ENCODE peak calls at places on chromosome 13, in eight cellular contexts. K is aorta, J is heart right ventricle, N is endodermal cell, F is astrocyte of the spinal cord, D is GM23338, A is breast epithelium, R is stomach. S is an unnamed sample.

GRCh38 chr13:24271611-24272451 is 37.5 kb upstream of the C1QTNF9 start:
- DNase-seq in K (peak), J (peak), N (peak), F (peak), D (no peak), A (no peak), R (peak), S (no peak)

GRCh38 chr13:74794582-74794981 is 660.4 kb upstream of the KLF12 start:
- DNase-seq in K (no peak), J (no peak), N (no peak), F (peak), D (peak), A (no peak), R (no peak), S (no peak)

GRCh38 chr13:101065314-101065713 is 351.0 kb downstream of the NALCN start:
- DNase-seq in K (no peak), J (no peak), N (no peak), F (peak), D (no peak), A (no peak), R (no peak), S (no peak)

GRCh38 chr13:90702050-90702449 is 645.4 kb upstream of the MIR17HG start:
- DNase-seq in K (no peak), J (no peak), N (no peak), F (no peak), D (no peak), A (no peak), R (no peak), S (no peak)

GRCh38 chr13:59447846-59448620 is 715.7 kb downstream of the DIAPH3 start:
- DNase-seq in K (no peak), J (no peak), N (peak), F (peak), D (peak), A (no peak), R (no peak), S (peak)

GRCh38 chr13:45989607-45990006 is 62.9 kb downstream of the ZC3H13 start:
- DNase-seq in K (no peak), J (no peak), N (no peak), F (peak), D (no peak), A (no peak), R (no peak), S (no peak)

GRCh38 chr13:92251815-92252214 is 853.4 kb downstream of the GPC5 start:
- DNase-seq in K (no peak), J (no peak), N (no peak), F (no peak), D (no peak), A (no peak), R (no peak), S (no peak)

GRCh38 chr13:91078093-91078679 is 269.3 kb upstream of the MIR17HG start:
- DNase-seq in K (no peak), J (no peak), N (no peak), F (peak), D (peak), A (no peak), R (no peak), S (peak)

GRCh38 chr13:29499766-29500165 is 95.7 kb downstream of the SLC7A1 start:
- DNase-seq in K (no peak), J (no peak), N (no peak), F (no peak), D (no peak), A (no peak), R (no peak), S (no peak)

GRCh38 chr13:22108283-22108897 is 437.5 kb downstream of the FGF9 start:
- DNase-seq in K (no peak), J (no peak), N (no peak), F (no peak), D (no peak), A (no peak), R (no peak), S (no peak)

GRCh38 chr13:72890546-72890945 is 108.6 kb downstream of the PIBF1 start:
- DNase-seq in K (no peak), J (no peak), N (no peak), F (no peak), D (no peak), A (no peak), R (no peak), S (no peak)

GRCh38 chr13:66578305-66578704 is 651.8 kb downstream of the PCDH9 start:
- DNase-seq in K (no peak), J (no peak), N (no peak), F (peak), D (no peak), A (no peak), R (no peak), S (no peak)

GRCh38 chr13:88066847-88067246 is 395.7 kb downstream of the SLITRK5 start:
- DNase-seq in K (no peak), J (no peak), N (no peak), F (no peak), D (no peak), A (no peak), R (no peak), S (no peak)

GRCh38 chr13:77061362-77061761 is 34.4 kb upstream of the FBXL3 start:
- DNase-seq in K (no peak), J (no peak), N (no peak), F (no peak), D (no peak), A (no peak), R (no peak), S (no peak)

GRCh38 chr13:75460644-75461043 is 21.3 kb downstream of the TBC1D4 start:
- DNase-seq in K (no peak), J (no peak), N (no peak), F (no peak), D (no peak), A (no peak), R (no peak), S (no peak)

GRCh38 chr13:74025369-74025768 is 108.8 kb downstream of the KLF12 start:
- DNase-seq in K (no peak), J (no peak), N (no peak), F (no peak), D (no peak), A (no peak), R (no peak), S (no peak)

GRCh38 chr13:76239031-76239680 is 603.0 kb downstream of the LMO7 start:
- DNase-seq in K (no peak), J (no peak), N (no peak), F (no peak), D (no peak), A (no peak), R (no peak), S (no peak)

GRCh38 chr13:95629071-95629470 is 15.4 kb downstream of the DZIP1 start:
- DNase-seq in K (no peak), J (no peak), N (no peak), F (no peak), D (no peak), A (no peak), R (no peak), S (no peak)

GRCh38 chr13:27953671-27954405 is 15.3 kb downstream of the CDX2 start:
- DNase-seq in K (peak), J (peak), N (peak), F (peak), D (peak), A (no peak), R (peak), S (peak)

GRCh38 chr13:46605824-46606554 is 53.0 kb downstream of the LRCH1 start:
- DNase-seq in K (no peak), J (no peak), N (no peak), F (no peak), D (no peak), A (no peak), R (no peak), S (no peak)

GRCh38 chr13:106610511-106610910 is 42.6 kb upstream of the ARGLU1 start:
- DNase-seq in K (no peak), J (no peak), N (no peak), F (peak), D (no peak), A (no peak), R (no peak), S (no peak)

GRCh38 chr13:48311223-48311622 is 7.7 kb downstream of the RB1 start:
- DNase-seq in K (no peak), J (no peak), N (no peak), F (no peak), D (no peak), A (no peak), R (no peak), S (no peak)

GRCh38 chr13:74114202-74114601 is 20.0 kb downstream of the KLF12 start:
- DNase-seq in K (no peak), J (no peak), N (no peak), F (peak), D (no peak), A (no peak), R (no peak), S (no peak)

GRCh38 chr13:71979616-71980015 is 112.6 kb upstream of the DACH1 start:
- DNase-seq in K (no peak), J (no peak), N (peak), F (peak), D (peak), A (no peak), R (no peak), S (peak)

GRCh38 chr13:98513837-98514236 is 63.1 kb downstream of the STK24 start:
- DNase-seq in K (no peak), J (no peak), N (no peak), F (no peak), D (no peak), A (no peak), R (no peak), S (no peak)
- H3K4me3 ChIP-seq in K (no peak), J (no peak), N (no peak), F (no peak), D (no peak), A (no peak), R (no peak), S (no peak)

GRCh38 chr13:34107814-34108213 is 289.9 kb downstream of the RFC3 start:
- DNase-seq in K (no peak), J (no peak), N (no peak), F (peak), D (no peak), A (no peak), R (no peak), S (no peak)

GRCh38 chr13:34103854-34104253 is 285.9 kb downstream of the RFC3 start:
- DNase-seq in K (no peak), J (no peak), N (no peak), F (no peak), D (no peak), A (no peak), R (no peak), S (no peak)

GRCh38 chr13:34108396-34108795 is 290.4 kb downstream of the RFC3 start:
- DNase-seq in K (no peak), J (no peak), N (no peak), F (no peak), D (no peak), A (no peak), R (no peak), S (no peak)

GRCh38 chr13:34104853-34105252 is 286.9 kb downstream of the RFC3 start:
- DNase-seq in K (no peak), J (no peak), N (no peak), F (no peak), D (no peak), A (no peak), R (no peak), S (no peak)
- H3K4me3 ChIP-seq in K (no peak), J (no peak), N (no peak), F (no peak), D (no peak), A (no peak), R (no peak), S (no peak)

GRCh38 chr13:98544105-98544710 is 32.7 kb downstream of the STK24 start:
- DNase-seq in K (no peak), J (no peak), N (peak), F (no peak), D (no peak), A (no peak), R (no peak), S (peak)

GRCh38 chr13:98543380-98544104 is 33.4 kb downstream of the STK24 start:
- DNase-seq in K (no peak), J (no peak), N (no peak), F (no peak), D (no peak), A (no peak), R (no peak), S (no peak)

GRCh38 chr13:98541701-98542203 is 35.2 kb downstream of the STK24 start:
- DNase-seq in K (no peak), J (no peak), N (no peak), F (no peak), D (no peak), A (no peak), R (no peak), S (no peak)

GRCh38 chr13:98541211-98541610 is 35.7 kb downstream of the STK24 start:
- DNase-seq in K (no peak), J (no peak), N (peak), F (no peak), D (no peak), A (no peak), R (no peak), S (no peak)

DNA sequence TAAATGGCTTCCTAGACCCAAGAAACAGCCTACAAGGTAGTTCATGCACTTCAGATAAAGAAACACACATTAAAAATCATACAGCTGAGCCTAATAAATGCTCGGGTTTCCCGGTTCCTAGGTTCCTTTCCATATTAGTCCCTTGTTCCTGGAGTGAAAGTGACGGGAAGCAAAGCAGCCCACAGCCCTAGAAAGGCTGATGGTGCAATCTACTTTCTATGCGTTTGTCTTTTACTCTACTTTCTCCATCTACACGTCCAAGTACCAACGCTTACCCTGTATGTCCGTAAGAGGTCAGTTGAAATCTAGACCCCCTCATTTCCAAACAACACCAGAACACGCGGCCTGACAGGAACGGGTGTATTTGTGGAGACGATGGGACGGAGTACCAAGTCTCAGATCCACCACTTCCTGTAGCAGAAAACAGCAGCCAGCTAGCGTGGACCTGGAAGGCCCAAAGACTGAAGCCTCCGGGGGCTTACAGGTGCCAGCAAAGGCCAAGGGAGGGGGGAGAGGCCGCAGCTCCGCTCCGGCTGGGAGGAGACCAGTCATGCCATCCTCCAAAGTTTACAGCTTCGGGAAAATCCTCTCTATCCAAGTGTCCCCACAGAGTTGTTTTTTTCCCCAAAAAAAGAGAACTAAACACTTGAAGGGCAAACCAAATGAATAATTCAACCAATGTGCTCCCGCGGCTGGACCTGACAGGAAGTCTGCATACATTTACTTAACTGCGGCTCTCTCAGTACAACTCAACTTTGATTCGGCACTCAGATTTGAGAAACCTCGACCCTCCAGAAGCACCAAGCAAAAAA is 34.1 kb downstream of the STK24 start:
- DNase-seq in K (no peak), J (no peak), N (no peak), F (no peak), D (no peak), A (no peak), R (no peak), S (no peak)
- H3K4me3 ChIP-seq in K (no peak), J (peak), N (no peak), F (no peak), D (no peak), A (peak), R (no peak), S (no peak)

GRCh38 chr13:44309771-44310767 is 63.6 kb upstream of the SERP2 start:
- DNase-seq in K (no peak), J (peak), N (no peak), F (no peak), D (no peak), A (no peak), R (peak), S (no peak)

GRCh38 chr13:44311011-44311481 is 62.6 kb upstream of the SERP2 start:
- DNase-seq in K (no peak), J (no peak), N (no peak), F (peak), D (no peak), A (peak), R (peak), S (no peak)

GRCh38 chr13:44312131-44312530 is 61.5 kb upstream of the SERP2 start:
- DNase-seq in K (no peak), J (no peak), N (no peak), F (no peak), D (no peak), A (no peak), R (no peak), S (no peak)

GRCh38 chr13:44312898-44313551 is 60.6 kb upstream of the SERP2 start:
- DNase-seq in K (no peak), J (no peak), N (no peak), F (peak), D (no peak), A (no peak), R (no peak), S (no peak)

DNA sequence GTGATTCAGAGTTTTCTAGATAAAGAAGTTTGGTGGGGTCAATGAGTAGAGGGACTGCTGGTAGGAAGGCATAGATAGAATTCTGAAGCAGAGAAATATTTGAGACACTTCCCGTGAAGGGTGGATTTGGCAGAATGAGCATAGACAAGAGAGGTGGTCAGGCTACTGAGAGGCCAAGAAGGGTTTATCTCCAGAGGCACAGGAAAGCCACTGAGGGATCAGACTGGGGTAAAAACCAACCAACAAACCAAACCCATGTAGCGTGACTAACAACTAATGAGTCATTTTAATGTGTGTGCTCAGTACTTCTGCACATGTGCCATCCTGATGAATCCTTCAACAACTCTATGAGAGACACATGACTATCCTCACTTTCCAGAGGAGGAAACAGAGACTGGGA is 60.0 kb upstream of the SERP2 start:
- DNase-seq in K (no peak), J (no peak), N (no peak), F (peak), D (no peak), A (no peak), R (no peak), S (no peak)
- H3K4me3 ChIP-seq in K (no peak), J (no peak), N (no peak), F (no peak), D (no peak), A (no peak), R (no peak), S (no peak)

GRCh38 chr13:110911880-110912279 is 3.0 kb downstream of the ANKRD10 start:
- DNase-seq in K (no peak), J (no peak), N (no peak), F (no peak), D (no peak), A (no peak), R (no peak), S (no peak)

GRCh38 chr13:110912651-110913051 is 2.2 kb downstream of the ANKRD10 start:
- DNase-seq in K (no peak), J (no peak), N (peak), F (peak), D (no peak), A (no peak), R (no peak), S (no peak)

GRCh38 chr13:110907301-110907700 is 7.6 kb downstream of the ANKRD10 start:
- DNase-seq in K (no peak), J (no peak), N (no peak), F (no peak), D (no peak), A (no peak), R (no peak), S (no peak)

GRCh38 chr13:110907951-110908898 is 6.6 kb downstream of the ANKRD10 start:
- DNase-seq in K (no peak), J (no peak), N (peak), F (no peak), D (peak), A (no peak), R (peak), S (peak)

DNA sequence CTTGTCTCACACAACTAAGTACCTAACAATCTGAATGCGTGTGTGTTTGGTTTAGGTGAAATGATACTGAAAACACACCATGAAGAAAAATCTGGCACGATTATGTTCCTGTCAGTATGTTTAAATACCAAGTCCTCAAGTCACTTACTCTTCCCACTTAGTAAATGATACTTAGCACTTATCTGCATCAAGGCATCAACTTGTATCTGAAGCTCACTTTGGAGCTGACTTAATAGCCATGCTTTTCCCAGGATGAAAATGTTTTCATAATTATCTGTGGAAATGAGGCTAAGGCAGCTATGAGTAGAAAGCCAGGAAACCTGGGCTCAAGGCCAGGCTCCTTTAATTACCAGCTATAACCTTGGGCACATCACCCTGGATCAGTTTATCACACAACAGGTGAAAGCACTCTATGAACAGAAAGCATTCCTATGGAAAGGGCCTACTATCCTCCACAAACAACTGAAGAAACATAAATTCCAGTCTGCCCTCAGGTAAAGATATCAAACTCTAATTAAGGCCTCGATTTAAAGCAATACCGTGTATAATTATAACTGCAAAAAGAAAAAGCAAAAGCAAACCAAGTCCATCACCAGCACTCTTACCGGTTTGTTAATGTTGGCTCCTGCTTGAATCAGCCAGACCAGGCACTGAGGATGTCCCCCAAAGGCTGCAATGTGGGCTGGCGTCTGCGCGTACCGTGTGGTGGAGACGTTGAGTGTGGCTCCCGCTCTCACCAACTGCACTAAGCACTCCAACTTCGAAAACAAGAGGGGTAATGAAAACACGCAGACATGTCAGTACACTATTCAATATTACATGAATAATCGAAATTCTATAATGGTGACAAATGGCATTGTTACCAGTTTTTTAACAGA is 4.6 kb downstream of the ANKRD10 start:
- DNase-seq in K (no peak), J (no peak), N (no peak), F (no peak), D (no peak), A (no peak), R (no peak), S (no peak)
- H3K4me3 ChIP-seq in K (no peak), J (no peak), N (peak), F (no peak), D (peak), A (no peak), R (no peak), S (no peak)